ENCODE peak calls at places on chromosomes 16 and 17, in seven cellular contexts. P, S, O, H, E, X and L are unnamed samples.
A peak's percentile ranks its signal among the peaks of the same experiment; 100 is the strongest.

GRCh38 chr17:30413109-30413508 is 34.4 kb downstream of the CPD start:
- DNase-seq in P (no peak), S (peak; percentile 76), O (no peak), H (no peak), E (no peak), X (no peak), L (no peak)

GRCh38 chr16:15493416-15494181 is 59.2 kb downstream of the BMERB1 start:
- DNase-seq in P (no peak), S (peak; percentile 94), O (no peak), H (peak; percentile 36), E (no peak), X (no peak), L (no peak)

GRCh38 chr16:64751906-64752305 is 370.0 kb downstream of the CDH11 start:
- DNase-seq in P (no peak), S (peak; percentile 45), O (no peak), H (peak; percentile 68), E (no peak), X (no peak), L (no peak)

GRCh38 chr17:69423450-69423849 is 9.0 kb downstream of the MAP2K6 start:
- DNase-seq in P (no peak), S (no peak), O (no peak), H (no peak), E (no peak), X (no peak), L (no peak)

GRCh38 chr17:9356488-9356911 is 219.1 kb downstream of the STX8 start:
- DNase-seq in P (no peak), S (no peak), O (peak; percentile 65), H (no peak), E (no peak), X (no peak), L (no peak)

GRCh38 chr17:17385502-17385901 is 82.3 kb downstream of the NT5M start:
- DNase-seq in P (no peak), S (no peak), O (no peak), H (no peak), E (no peak), X (no peak), L (no peak)

GRCh38 chr16:20851601-20852000 is 45.3 kb downstream of the REXO5 start:
- DNase-seq in P (peak; percentile 78), S (peak; percentile 97), O (peak; percentile 94), H (peak; percentile 94), E (no peak), X (no peak), L (peak; percentile 42)

GRCh38 chr17:9918804-9919352 is 13.8 kb upstream of the RCVRN start:
- DNase-seq in P (peak; percentile 7), S (no peak), O (no peak), H (no peak), E (no peak), X (no peak), L (no peak)

GRCh38 chr17:74737299-74738050 is 419 bp downstream of the RAB37 start:
- DNase-seq in P (no peak), S (peak; percentile 9), O (no peak), H (no peak), E (no peak), X (no peak), L (no peak)

GRCh38 chr17:63116967-63117366 is 150.9 kb downstream of the TANC2 start:
- DNase-seq in P (no peak), S (peak; percentile 45), O (no peak), H (no peak), E (no peak), X (no peak), L (peak; percentile 7)

GRCh38 chr17:8739104-8739503 is 5.5 kb downstream of the CCDC42 start:
- DNase-seq in P (no peak), S (no peak), O (no peak), H (no peak), E (no peak), X (no peak), L (no peak)

GRCh38 chr17:58364270-58364942 is 12.4 kb upstream of the SUPT4H1 start:
- DNase-seq in P (no peak), S (no peak), O (no peak), H (no peak), E (no peak), X (no peak), L (no peak)

GRCh38 chr17:54969658-54970572 is 1.4 kb downstream of the STXBP4 start:
- DNase-seq in P (no peak), S (no peak), O (no peak), H (no peak), E (no peak), X (no peak), L (no peak)

GRCh38 chr17:51118330-51119195 is 2.1 kb downstream of the SPAG9 start:
- DNase-seq in P (no peak), S (peak; percentile 25), O (peak; percentile 75), H (no peak), E (no peak), X (no peak), L (no peak)

GRCh38 chr17:36641331-36641876 is 40.0 kb downstream of the MRM1 start:
- DNase-seq in P (no peak), S (no peak), O (no peak), H (no peak), E (no peak), X (no peak), L (no peak)

GRCh38 chr16:14527411-14528044 is 102.5 kb downstream of the PARN start:
- DNase-seq in P (no peak), S (peak; percentile 91), O (peak; percentile 74), H (peak; percentile 67), E (no peak), X (no peak), L (peak; percentile 51)

GRCh38 chr16:69626256-69626655 is 60.5 kb downstream of the NFAT5 start:
- DNase-seq in P (no peak), S (peak; percentile 70), O (no peak), H (peak; percentile 18), E (no peak), X (no peak), L (no peak)

GRCh38 chr16:11752856-11753255 is 10.2 kb upstream of the TXNDC11 start:
- DNase-seq in P (no peak), S (no peak), O (no peak), H (no peak), E (no peak), X (no peak), L (no peak)

GRCh38 chr16:768428-768827 is 7.9 kb downstream of the MSLN start:
- DNase-seq in P (no peak), S (no peak), O (no peak), H (no peak), E (no peak), X (no peak), L (no peak)

GRCh38 chr16:765971-766819 is 5.7 kb downstream of the MSLN start:
- DNase-seq in P (no peak), S (no peak), O (no peak), H (no peak), E (no peak), X (no peak), L (no peak)

GRCh38 chr16:765488-765865 is 4.9 kb downstream of the MSLN start:
- DNase-seq in P (no peak), S (no peak), O (no peak), H (no peak), E (no peak), X (no peak), L (no peak)

GRCh38 chr16:767743-768235 is 7.3 kb downstream of the MSLN start:
- DNase-seq in P (no peak), S (no peak), O (no peak), H (no peak), E (no peak), X (no peak), L (no peak)

GRCh38 chr16:766820-767640 is 6.5 kb downstream of the MSLN start:
- DNase-seq in P (no peak), S (no peak), O (no peak), H (no peak), E (no peak), X (no peak), L (no peak)
- H3K4me3 ChIP-seq in P (no peak overlapping the region), S (no peak overlapping the region), O (no peak overlapping the region), H (no peak overlapping the region), E (no peak overlapping the region), X (no peak overlapping the region), L (no peak overlapping the region)

DNA sequence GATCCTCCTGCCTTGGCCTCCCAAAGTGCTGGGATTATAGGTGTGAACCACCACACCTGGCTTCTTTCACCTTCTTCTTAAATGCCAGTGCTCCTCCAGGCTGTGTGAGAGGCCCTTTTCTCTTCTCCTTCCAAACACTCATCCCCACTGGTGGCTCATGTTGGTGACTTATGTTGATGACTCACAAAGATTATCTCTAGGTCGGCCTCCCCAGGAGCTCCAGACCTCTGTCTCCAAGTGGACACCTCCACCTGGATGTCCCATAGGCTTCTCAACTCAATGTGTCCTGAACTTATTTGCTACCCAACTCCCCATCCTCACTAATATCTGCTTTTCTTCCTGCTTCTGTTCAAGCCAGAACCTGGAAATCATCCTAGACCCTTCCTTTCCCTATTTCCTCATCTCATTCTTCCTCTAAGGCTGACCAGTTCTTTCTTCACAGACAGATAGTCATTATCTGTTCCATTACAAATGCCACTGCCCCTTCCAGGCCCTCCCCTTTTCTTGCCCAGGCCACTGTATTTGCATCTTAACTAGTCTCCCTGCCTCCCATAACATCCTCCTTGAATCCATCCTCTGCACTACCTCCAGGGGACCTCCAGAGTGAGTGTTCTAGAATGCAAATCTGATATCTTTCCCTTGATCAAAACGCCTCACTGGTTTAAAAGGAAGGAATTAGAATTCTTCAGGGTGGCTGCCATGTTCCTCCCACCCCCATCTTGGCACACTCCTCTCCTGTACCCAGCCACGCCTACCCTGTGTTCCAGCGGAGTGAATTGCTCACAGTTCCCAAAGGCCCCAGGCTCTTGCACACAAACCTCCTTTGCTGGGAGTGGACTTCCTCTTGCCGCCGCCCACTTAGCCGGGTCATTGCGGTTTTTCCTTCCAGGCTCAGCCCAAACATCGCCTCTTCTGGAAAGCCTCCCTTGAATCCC is 34.8 kb upstream of the FBXO47 start:
- DNase-seq in P (peak; percentile 85), S (peak; percentile 95), O (peak; percentile 91), H (peak; percentile 65), E (no peak), X (no peak), L (no peak)
- H3K4me3 ChIP-seq in P (peak overlapping the region; percentile 51), S (peak overlapping the region; percentile 15), O (no peak overlapping the region), H (no peak overlapping the region), E (no peak overlapping the region), X (no peak overlapping the region), L (no peak overlapping the region)

DNA sequence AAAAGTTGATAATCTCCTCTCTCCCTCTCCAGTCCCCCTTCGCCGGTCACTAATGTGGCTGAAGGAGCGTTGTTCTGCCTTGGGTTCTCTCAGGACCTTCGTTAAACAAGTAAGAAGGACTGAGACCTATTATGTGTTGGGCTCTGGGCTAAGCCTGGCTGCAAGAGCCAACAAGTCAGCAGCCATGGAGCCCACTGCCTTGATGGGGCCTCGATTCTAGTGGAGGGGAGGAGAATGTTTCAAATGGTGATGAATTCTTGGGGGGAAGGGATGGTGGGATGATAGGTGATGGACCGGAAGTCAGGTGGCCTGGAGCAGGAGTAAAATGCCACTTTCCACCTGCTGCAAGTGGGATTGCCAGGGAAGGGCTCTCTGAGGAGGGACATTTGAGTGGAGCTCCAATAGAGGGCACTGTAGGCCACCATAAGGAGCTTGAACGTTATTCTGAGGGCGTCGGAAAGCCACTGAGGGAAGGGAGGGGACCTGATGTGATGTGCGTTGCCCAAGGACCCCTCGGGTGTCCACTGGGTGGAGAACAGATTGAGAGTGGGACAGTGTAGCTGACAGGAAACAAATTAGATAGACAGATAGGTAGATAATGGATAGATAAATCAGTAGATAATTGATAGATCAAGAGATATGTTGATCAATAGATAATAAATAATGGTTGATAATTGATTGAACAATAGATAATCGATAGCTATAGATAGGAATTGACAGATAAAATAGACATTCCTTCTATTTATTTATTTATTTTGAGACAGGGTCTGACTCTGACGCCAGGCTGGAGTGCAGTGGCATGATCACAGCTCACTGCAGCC is 18.3 kb upstream of the NXPH3 start:
- DNase-seq in P (no peak), S (peak; percentile 57), O (peak; percentile 73), H (no peak), E (no peak), X (no peak), L (no peak)
- H3K4me3 ChIP-seq in P (no peak overlapping the region), S (no peak overlapping the region), O (no peak overlapping the region), H (no peak overlapping the region), E (no peak overlapping the region), X (no peak overlapping the region), L (no peak overlapping the region)

GRCh38 chr17:82230627-82231311 is 1.9 kb downstream of the SLC16A3 start:
- DNase-seq in P (peak; percentile 92), S (peak; percentile 84), O (peak; percentile 93), H (peak; percentile 73), E (no peak), X (peak; percentile 60), L (no peak)
- H3K4me3 ChIP-seq in P (peak overlapping the region; percentile 73), S (peak overlapping the region; percentile 85), O (peak overlapping the region; percentile 65), H (peak overlapping the region; percentile 93), E (no peak overlapping the region), X (peak overlapping the region; percentile 55), L (peak overlapping the region; percentile 98)